ENCODE peak calls at places on chromosome 15, in ten cellular contexts. One of them, this sample, is unnamed.

GRCh38 chr15:100252359-100252758 is 89.4 kb downstream of the ADAMTS17 start:
- DNase-seq in IMR-90: no peak
- DNase-seq in heart left ventricle: no peak
- DNase-seq in esophagus squamous epithelium: no peak
- DNase-seq in CD8-positive, alpha-beta T cell: peak; percentile 29
- DNase-seq in WERI-Rb-1: no peak
- DNase-seq in ovary: no peak
- DNase-seq in GM12878: no peak
- DNase-seq in gastrocnemius medialis: no peak
- DNase-seq in PC-3: no peak
- DNase-seq in this sample: no peak

GRCh38 chr15:73105064-73105463 is 52.8 kb downstream of the NEO1 start:
- DNase-seq in IMR-90: no peak
- DNase-seq in heart left ventricle: no peak
- DNase-seq in esophagus squamous epithelium: no peak
- DNase-seq in CD8-positive, alpha-beta T cell: no peak
- DNase-seq in WERI-Rb-1: no peak
- DNase-seq in ovary: no peak
- DNase-seq in GM12878: no peak
- DNase-seq in gastrocnemius medialis: no peak
- DNase-seq in PC-3: no peak
- DNase-seq in this sample: no peak

GRCh38 chr15:50353999-50354837 is 780 bp downstream of the GABPB1 start:
- DNase-seq in IMR-90: peak; percentile 92
- DNase-seq in heart left ventricle: peak; percentile 72
- DNase-seq in esophagus squamous epithelium: peak; percentile 7
- DNase-seq in CD8-positive, alpha-beta T cell: peak; percentile 76
- DNase-seq in WERI-Rb-1: peak; percentile 48
- DNase-seq in ovary: peak; percentile 49
- DNase-seq in GM12878: peak; percentile 50
- DNase-seq in gastrocnemius medialis: peak; percentile 52
- DNase-seq in PC-3: peak; percentile 77
- DNase-seq in this sample: peak; percentile 84

GRCh38 chr15:34753236-34753894 is 1.4 kb downstream of the GJD2 start:
- DNase-seq in IMR-90: peak; percentile 71
- DNase-seq in heart left ventricle: no peak
- DNase-seq in esophagus squamous epithelium: no peak
- DNase-seq in CD8-positive, alpha-beta T cell: no peak
- DNase-seq in WERI-Rb-1: no peak
- DNase-seq in ovary: no peak
- DNase-seq in GM12878: no peak
- DNase-seq in gastrocnemius medialis: no peak
- DNase-seq in PC-3: peak; percentile 51
- DNase-seq in this sample: no peak

GRCh38 chr15:58444658-58445332 is 13.0 kb downstream of the LIPC start:
- DNase-seq in IMR-90: no peak
- DNase-seq in heart left ventricle: no peak
- DNase-seq in esophagus squamous epithelium: no peak
- DNase-seq in CD8-positive, alpha-beta T cell: no peak
- DNase-seq in WERI-Rb-1: no peak
- DNase-seq in ovary: no peak
- DNase-seq in GM12878: no peak
- DNase-seq in gastrocnemius medialis: no peak
- DNase-seq in PC-3: no peak
- DNase-seq in this sample: peak; percentile 68

GRCh38 chr15:58498821-58499580 is 67.2 kb downstream of the LIPC start:
- DNase-seq in IMR-90: peak; percentile 98
- DNase-seq in heart left ventricle: no peak
- DNase-seq in esophagus squamous epithelium: no peak
- DNase-seq in CD8-positive, alpha-beta T cell: no peak
- DNase-seq in WERI-Rb-1: peak; percentile 57
- DNase-seq in ovary: no peak
- DNase-seq in GM12878: no peak
- DNase-seq in gastrocnemius medialis: no peak
- DNase-seq in PC-3: no peak
- DNase-seq in this sample: peak; percentile 88

GRCh38 chr15:99552111-99552510 is 13.7 kb upstream of the MEF2A start:
- DNase-seq in IMR-90: no peak
- DNase-seq in heart left ventricle: no peak
- DNase-seq in esophagus squamous epithelium: no peak
- DNase-seq in CD8-positive, alpha-beta T cell: no peak
- DNase-seq in WERI-Rb-1: no peak
- DNase-seq in ovary: no peak
- DNase-seq in GM12878: no peak
- DNase-seq in gastrocnemius medialis: no peak
- DNase-seq in PC-3: peak; percentile 25
- DNase-seq in this sample: no peak

GRCh38 chr15:23447107-23447500 is at the start of gene GOLGA6L2:
- DNase-seq in IMR-90: no peak
- DNase-seq in heart left ventricle: no peak
- DNase-seq in esophagus squamous epithelium: no peak
- DNase-seq in CD8-positive, alpha-beta T cell: no peak
- DNase-seq in WERI-Rb-1: peak; percentile 8
- DNase-seq in ovary: no peak
- DNase-seq in GM12878: no peak
- DNase-seq in gastrocnemius medialis: no peak
- DNase-seq in PC-3: peak; percentile 25
- DNase-seq in this sample: no peak

GRCh38 chr15:77012868-77013267 is 17.9 kb downstream of the PSTPIP1 start:
- DNase-seq in IMR-90: no peak
- DNase-seq in heart left ventricle: peak; percentile 35
- DNase-seq in esophagus squamous epithelium: no peak
- DNase-seq in CD8-positive, alpha-beta T cell: peak; percentile 79
- DNase-seq in WERI-Rb-1: no peak
- DNase-seq in ovary: no peak
- DNase-seq in GM12878: no peak
- DNase-seq in gastrocnemius medialis: no peak
- DNase-seq in PC-3: no peak
- DNase-seq in this sample: no peak

GRCh38 chr15:90036806-90037509 is 35.8 kb downstream of the ZNF710 start:
- DNase-seq in IMR-90: no peak
- DNase-seq in heart left ventricle: peak; percentile 47
- DNase-seq in esophagus squamous epithelium: no peak
- DNase-seq in CD8-positive, alpha-beta T cell: no peak
- DNase-seq in WERI-Rb-1: no peak
- DNase-seq in ovary: no peak
- DNase-seq in GM12878: no peak
- DNase-seq in gastrocnemius medialis: peak; percentile 8
- DNase-seq in PC-3: no peak
- DNase-seq in this sample: no peak

GRCh38 chr15:58445861-58446260 is 14.1 kb downstream of the LIPC start:
- DNase-seq in IMR-90: no peak
- DNase-seq in heart left ventricle: no peak
- DNase-seq in esophagus squamous epithelium: no peak
- DNase-seq in CD8-positive, alpha-beta T cell: no peak
- DNase-seq in WERI-Rb-1: no peak
- DNase-seq in ovary: no peak
- DNase-seq in GM12878: no peak
- DNase-seq in gastrocnemius medialis: no peak
- DNase-seq in PC-3: no peak
- DNase-seq in this sample: no peak

GRCh38 chr15:98288091-98288590 is 327.6 kb downstream of the ARRDC4 start:
- DNase-seq in IMR-90: no peak
- DNase-seq in heart left ventricle: no peak
- DNase-seq in esophagus squamous epithelium: no peak
- DNase-seq in CD8-positive, alpha-beta T cell: no peak
- DNase-seq in WERI-Rb-1: no peak
- DNase-seq in ovary: no peak
- DNase-seq in GM12878: no peak
- DNase-seq in gastrocnemius medialis: no peak
- DNase-seq in PC-3: no peak
- DNase-seq in this sample: no peak

GRCh38 chr15:60479711-60480110 is 769 bp upstream of the ICE2 start:
- DNase-seq in IMR-90: no peak
- DNase-seq in heart left ventricle: no peak
- DNase-seq in esophagus squamous epithelium: no peak
- DNase-seq in CD8-positive, alpha-beta T cell: no peak
- DNase-seq in WERI-Rb-1: no peak
- DNase-seq in ovary: no peak
- DNase-seq in GM12878: peak; percentile 15
- DNase-seq in gastrocnemius medialis: no peak
- DNase-seq in PC-3: no peak
- DNase-seq in this sample: no peak

GRCh38 chr15:94286581-94286980 is 55.2 kb downstream of the MCTP2 start:
- DNase-seq in IMR-90: no peak
- DNase-seq in heart left ventricle: no peak
- DNase-seq in esophagus squamous epithelium: no peak
- DNase-seq in CD8-positive, alpha-beta T cell: no peak
- DNase-seq in WERI-Rb-1: no peak
- DNase-seq in ovary: no peak
- DNase-seq in GM12878: no peak
- DNase-seq in gastrocnemius medialis: no peak
- DNase-seq in PC-3: no peak
- DNase-seq in this sample: no peak
- H3K4me3 ChIP-seq in IMR-90: no peak overlapping the region
- H3K4me3 ChIP-seq in heart left ventricle: no peak overlapping the region
- H3K4me3 ChIP-seq in esophagus squamous epithelium: no peak overlapping the region
- H3K4me3 ChIP-seq in CD8-positive, alpha-beta T cell: no peak overlapping the region
- H3K4me3 ChIP-seq in WERI-Rb-1: no peak overlapping the region
- H3K4me3 ChIP-seq in ovary: no peak overlapping the region
- H3K4me3 ChIP-seq in GM12878: no peak overlapping the region
- H3K4me3 ChIP-seq in gastrocnemius medialis: no peak overlapping the region
- H3K4me3 ChIP-seq in PC-3: no peak overlapping the region
- H3K4me3 ChIP-seq in this sample: no peak overlapping the region

GRCh38 chr15:79265167-79265566 is 17.4 kb upstream of the ANKRD34C start:
- DNase-seq in IMR-90: no peak
- DNase-seq in heart left ventricle: no peak
- DNase-seq in esophagus squamous epithelium: no peak
- DNase-seq in CD8-positive, alpha-beta T cell: no peak
- DNase-seq in WERI-Rb-1: no peak
- DNase-seq in ovary: no peak
- DNase-seq in GM12878: no peak
- DNase-seq in gastrocnemius medialis: no peak
- DNase-seq in PC-3: peak; percentile 22
- DNase-seq in this sample: no peak

GRCh38 chr15:79261836-79262235 is 20.7 kb upstream of the ANKRD34C start:
- DNase-seq in IMR-90: no peak
- DNase-seq in heart left ventricle: no peak
- DNase-seq in esophagus squamous epithelium: no peak
- DNase-seq in CD8-positive, alpha-beta T cell: no peak
- DNase-seq in WERI-Rb-1: no peak
- DNase-seq in ovary: no peak
- DNase-seq in GM12878: no peak
- DNase-seq in gastrocnemius medialis: no peak
- DNase-seq in PC-3: no peak
- DNase-seq in this sample: no peak

GRCh38 chr15:79265987-79266579 is 16.4 kb upstream of the ANKRD34C start:
- DNase-seq in IMR-90: no peak
- DNase-seq in heart left ventricle: no peak
- DNase-seq in esophagus squamous epithelium: no peak
- DNase-seq in CD8-positive, alpha-beta T cell: no peak
- DNase-seq in WERI-Rb-1: no peak
- DNase-seq in ovary: no peak
- DNase-seq in GM12878: no peak
- DNase-seq in gastrocnemius medialis: no peak
- DNase-seq in PC-3: no peak
- DNase-seq in this sample: no peak
- H3K27ac ChIP-seq in IMR-90: no peak overlapping the region
- H3K27ac ChIP-seq in heart left ventricle: peak overlapping the region; percentile 48
- H3K27ac ChIP-seq in esophagus squamous epithelium: no peak overlapping the region
- H3K27ac ChIP-seq in CD8-positive, alpha-beta T cell: no peak overlapping the region
- H3K27ac ChIP-seq in WERI-Rb-1: no peak overlapping the region
- H3K27ac ChIP-seq in ovary: no peak overlapping the region
- H3K27ac ChIP-seq in GM12878: no peak overlapping the region
- H3K27ac ChIP-seq in gastrocnemius medialis: no peak overlapping the region
- H3K27ac ChIP-seq in PC-3: no peak overlapping the region
- H3K27ac ChIP-seq in this sample: no peak overlapping the region

GRCh38 chr15:39887211-39887610 is 32.9 kb downstream of the GPR176 start:
- DNase-seq in IMR-90: no peak
- DNase-seq in heart left ventricle: no peak
- DNase-seq in esophagus squamous epithelium: no peak
- DNase-seq in CD8-positive, alpha-beta T cell: no peak
- DNase-seq in WERI-Rb-1: no peak
- DNase-seq in ovary: no peak
- DNase-seq in GM12878: no peak
- DNase-seq in gastrocnemius medialis: no peak
- DNase-seq in PC-3: no peak
- DNase-seq in this sample: no peak

GRCh38 chr15:39888243-39888642 is 31.8 kb downstream of the GPR176 start:
- DNase-seq in IMR-90: no peak
- DNase-seq in heart left ventricle: no peak
- DNase-seq in esophagus squamous epithelium: no peak
- DNase-seq in CD8-positive, alpha-beta T cell: no peak
- DNase-seq in WERI-Rb-1: no peak
- DNase-seq in ovary: no peak
- DNase-seq in GM12878: no peak
- DNase-seq in gastrocnemius medialis: no peak
- DNase-seq in PC-3: no peak
- DNase-seq in this sample: no peak

GRCh38 chr15:39889601-39890000 is 30.5 kb downstream of the GPR176 start:
- DNase-seq in IMR-90: no peak
- DNase-seq in heart left ventricle: no peak
- DNase-seq in esophagus squamous epithelium: no peak
- DNase-seq in CD8-positive, alpha-beta T cell: no peak
- DNase-seq in WERI-Rb-1: no peak
- DNase-seq in ovary: no peak
- DNase-seq in GM12878: no peak
- DNase-seq in gastrocnemius medialis: no peak
- DNase-seq in PC-3: peak; percentile 29
- DNase-seq in this sample: no peak

GRCh38 chr15:39887832-39888231 is 32.2 kb downstream of the GPR176 start:
- DNase-seq in IMR-90: peak; percentile 50
- DNase-seq in heart left ventricle: no peak
- DNase-seq in esophagus squamous epithelium: no peak
- DNase-seq in CD8-positive, alpha-beta T cell: no peak
- DNase-seq in WERI-Rb-1: no peak
- DNase-seq in ovary: no peak
- DNase-seq in GM12878: no peak
- DNase-seq in gastrocnemius medialis: no peak
- DNase-seq in PC-3: peak; percentile 76
- DNase-seq in this sample: no peak

GRCh38 chr15:39888809-39889208 is 31.3 kb downstream of the GPR176 start:
- DNase-seq in IMR-90: no peak
- DNase-seq in heart left ventricle: no peak
- DNase-seq in esophagus squamous epithelium: no peak
- DNase-seq in CD8-positive, alpha-beta T cell: no peak
- DNase-seq in WERI-Rb-1: no peak
- DNase-seq in ovary: no peak
- DNase-seq in GM12878: no peak
- DNase-seq in gastrocnemius medialis: no peak
- DNase-seq in PC-3: no peak
- DNase-seq in this sample: no peak
- TF ChIP-seq CTCF in IMR-90: no peak
- TF ChIP-seq CTCF in heart left ventricle: no peak
- TF ChIP-seq CTCF in esophagus squamous epithelium: no peak
- TF ChIP-seq CTCF in CD8-positive, alpha-beta T cell: no peak
- TF ChIP-seq CTCF in WERI-Rb-1: no peak
- TF ChIP-seq CTCF in ovary: no peak
- TF ChIP-seq CTCF in GM12878: no peak
- TF ChIP-seq CTCF in gastrocnemius medialis: no peak
- TF ChIP-seq CTCF in PC-3: no peak
- TF ChIP-seq CTCF in this sample: no peak

DNA sequence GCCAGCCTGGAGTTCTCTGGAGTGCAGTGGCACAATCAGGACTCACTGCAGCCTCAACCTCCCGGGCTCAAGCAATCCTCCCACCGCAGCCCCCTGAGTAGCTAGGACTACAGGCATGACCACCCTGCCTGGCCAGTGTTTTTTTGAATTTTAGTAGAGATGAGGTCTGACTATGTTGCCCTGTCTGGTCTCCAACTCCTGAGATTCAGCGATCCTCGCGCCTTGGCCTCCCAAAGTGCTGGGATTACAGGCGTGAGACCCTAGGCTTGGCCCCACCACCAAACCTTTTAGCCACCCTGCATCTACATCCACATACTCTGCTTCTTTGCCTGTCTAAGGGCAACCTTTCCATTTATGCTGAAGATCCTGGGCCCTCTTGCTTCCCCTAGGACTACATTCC is 4.4 kb downstream of the NUSAP1 start:
- DNase-seq in IMR-90: no peak
- DNase-seq in heart left ventricle: no peak
- DNase-seq in esophagus squamous epithelium: no peak
- DNase-seq in CD8-positive, alpha-beta T cell: no peak
- DNase-seq in WERI-Rb-1: no peak
- DNase-seq in ovary: no peak
- DNase-seq in GM12878: no peak
- DNase-seq in gastrocnemius medialis: no peak
- DNase-seq in PC-3: no peak
- DNase-seq in this sample: no peak
- H3K4me3 ChIP-seq in IMR-90: no peak overlapping the region
- H3K4me3 ChIP-seq in heart left ventricle: no peak overlapping the region
- H3K4me3 ChIP-seq in esophagus squamous epithelium: no peak overlapping the region
- H3K4me3 ChIP-seq in CD8-positive, alpha-beta T cell: no peak overlapping the region
- H3K4me3 ChIP-seq in WERI-Rb-1: no peak overlapping the region
- H3K4me3 ChIP-seq in ovary: no peak overlapping the region
- H3K4me3 ChIP-seq in GM12878: peak overlapping the region; percentile 32
- H3K4me3 ChIP-seq in gastrocnemius medialis: no peak overlapping the region
- H3K4me3 ChIP-seq in PC-3: no peak overlapping the region
- H3K4me3 ChIP-seq in this sample: no peak overlapping the region